ENCODE peak calls at places on chromosomes 5 and 9, in eight cellular contexts. P is heart right ventricle, W is cardiac fibroblast, L is fibroblast of villous mesenchyme, C is colonic mucosa, X is dorsolateral prefrontal cortex, D is tibial nerve, A is AG04450. R is an unnamed sample.

GRCh38 chr5:96387616-96388015 is 45.4 kb downstream of the PCSK1 start:
- DNase-seq in W (no peak), P (no peak), D (no peak), C (no peak), A (no peak), L (peak; percentile 16), X (no peak), R (no peak)

GRCh38 chr9:37969130-37969529 is 65.2 kb upstream of the SLC25A51 start:
- DNase-seq in L (peak; percentile 76), W (peak; percentile 81), X (no peak), A (no peak), D (no peak), C (peak; percentile 94), P (peak; percentile 41), R (no peak)

GRCh38 chr9:93346240-93347112 is 105.0 kb upstream of the FAM120A start:
- DNase-seq in X (peak; percentile 58), L (peak; percentile 10), C (no peak), W (peak; percentile 19), A (no peak), D (no peak), P (peak; percentile 25), R (no peak)

GRCh38 chr5:24094081-24094480 is 550.7 kb downstream of the CDH10 start:
- DNase-seq in L (no peak), A (no peak), X (no peak), D (no peak), C (no peak), W (no peak), P (no peak), R (no peak)

GRCh38 chr9:94165592-94166236 is 81.5 kb downstream of the PTPDC1 start:
- DNase-seq in P (peak; percentile 97), A (peak; percentile 97), X (peak; percentile 100), L (peak; percentile 99), D (peak; percentile 89), W (peak; percentile 100), C (peak; percentile 98), R (peak; percentile 98)

GRCh38 chr5:128174951-128175350 is 91.4 kb downstream of the SLC12A2 start:
- DNase-seq in L (peak; percentile 14), D (no peak), W (peak; percentile 17), A (no peak), P (no peak), X (no peak), C (no peak), R (no peak)

GRCh38 chr5:125914471-125914870 is 508.7 kb upstream of the GRAMD2B start:
- DNase-seq in W (no peak), L (no peak), P (no peak), D (no peak), X (no peak), C (no peak), A (no peak), R (no peak)

GRCh38 chr5:108420182-108420581 is 38.3 kb upstream of the FBXL17 start:
- DNase-seq in D (no peak), X (no peak), C (no peak), P (no peak), W (no peak), A (no peak), L (no peak), R (no peak)

GRCh38 chr9:12604154-12604825 is 88.9 kb upstream of the TYRP1 start:
- DNase-seq in P (no peak), C (no peak), A (no peak), W (peak; percentile 25), L (peak; percentile 8), D (no peak), X (no peak), R (no peak)

GRCh38 chr5:72402381-72402890 is 82.3 kb downstream of the PTCD2 start:
- DNase-seq in W (no peak), A (peak; percentile 33), D (no peak), P (no peak), X (no peak), L (peak; percentile 51), C (no peak), R (no peak)

GRCh38 chr5:85952680-85953079 is 665.1 kb upstream of the COX7C start:
- DNase-seq in D (no peak), A (no peak), P (no peak), X (no peak), W (no peak), L (no peak), C (no peak), R (no peak)

GRCh38 chr5:143425835-143426234 is 22.3 kb upstream of the NR3C1 start:
- DNase-seq in P (no peak), X (no peak), D (no peak), C (no peak), W (no peak), L (no peak), A (no peak), R (no peak)

GRCh38 chr9:130424781-130425310 is 19.9 kb upstream of the ASS1 start:
- DNase-seq in A (no peak), D (no peak), P (no peak), L (no peak), W (no peak), X (no peak), C (no peak), R (no peak)

GRCh38 chr9:97310023-97310422 is 2.6 kb downstream of the CCDC180 start:
- DNase-seq in X (no peak), P (no peak), D (no peak), A (no peak), C (no peak), W (no peak), L (no peak), R (no peak)

GRCh38 chr9:97900103-97900737 is 22.1 kb downstream of the TRMO start:
- DNase-seq in L (peak; percentile 10), P (no peak), A (peak; percentile 15), D (no peak), C (no peak), W (peak; percentile 80), X (no peak), R (no peak)

GRCh38 chr9:17509151-17509550 is 69.7 kb upstream of the SH3GL2 start:
- DNase-seq in D (no peak), W (no peak), P (no peak), X (no peak), L (no peak), C (no peak), A (no peak), R (no peak)

GRCh38 chr5:41508696-41509398 is 1.6 kb downstream of the PLCXD3 start:
- DNase-seq in P (no peak), D (no peak), A (no peak), X (no peak), L (no peak), C (no peak), W (peak; percentile 41), R (no peak)

GRCh38 chr5:79547982-79548381 is 34.0 kb upstream of the HOMER1 start:
- DNase-seq in C (no peak), L (no peak), D (no peak), X (no peak), P (no peak), A (no peak), W (no peak), R (no peak)
- TF ChIP-seq CTCF in C (no peak), L (no peak), D (no peak), X (no peak), P (no peak), A (no peak), W (no peak), R (no peak)

DNA sequence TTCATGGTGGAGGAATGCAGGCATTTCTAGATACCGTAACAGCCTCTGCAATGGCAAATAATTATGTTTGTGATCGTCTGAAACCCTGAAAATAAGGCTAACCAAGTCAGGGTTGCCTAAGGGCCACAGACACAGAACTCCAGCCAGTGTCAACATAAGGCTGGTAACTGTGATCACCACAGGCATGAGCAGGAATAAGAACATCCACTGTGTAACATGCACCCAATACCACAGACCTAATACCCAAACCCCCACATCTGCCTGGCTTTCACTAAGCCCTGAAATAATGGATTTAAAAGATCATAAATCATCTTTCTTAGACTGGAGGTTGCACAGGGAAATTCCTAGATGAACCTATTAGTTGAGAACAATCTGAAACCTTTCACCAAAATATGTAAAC is 394.6 kb downstream of the NFIB start:
- DNase-seq in P (no peak), X (no peak), D (no peak), W (no peak), A (no peak), L (no peak), C (no peak), R (no peak)
- TF ChIP-seq CTCF in P (no peak), X (no peak), D (no peak), W (no peak), A (no peak), L (no peak), C (no peak), R (no peak)

GRCh38 chr9:117625154-117625553 is 79.0 kb upstream of the TLR4 start:
- DNase-seq in A (no peak), C (no peak), X (no peak), L (no peak), D (no peak), P (no peak), W (no peak), R (no peak)

GRCh38 chr9:117624106-117624505 is 80.1 kb upstream of the TLR4 start:
- DNase-seq in L (no peak), A (no peak), D (no peak), C (no peak), P (no peak), W (no peak), X (no peak), R (no peak)

GRCh38 chr9:117616436-117616835 is 87.8 kb upstream of the TLR4 start:
- DNase-seq in X (no peak), C (no peak), L (no peak), D (no peak), P (no peak), A (no peak), W (no peak), R (no peak)

GRCh38 chr9:117622347-117622746 is 81.9 kb upstream of the TLR4 start:
- DNase-seq in L (no peak), C (no peak), D (no peak), X (no peak), W (no peak), P (no peak), A (no peak), R (no peak)
- TF ChIP-seq CTCF in L (no peak), C (no peak), D (no peak), X (no peak), W (peak; percentile 17), P (no peak), A (no peak), R (no peak)

DNA sequence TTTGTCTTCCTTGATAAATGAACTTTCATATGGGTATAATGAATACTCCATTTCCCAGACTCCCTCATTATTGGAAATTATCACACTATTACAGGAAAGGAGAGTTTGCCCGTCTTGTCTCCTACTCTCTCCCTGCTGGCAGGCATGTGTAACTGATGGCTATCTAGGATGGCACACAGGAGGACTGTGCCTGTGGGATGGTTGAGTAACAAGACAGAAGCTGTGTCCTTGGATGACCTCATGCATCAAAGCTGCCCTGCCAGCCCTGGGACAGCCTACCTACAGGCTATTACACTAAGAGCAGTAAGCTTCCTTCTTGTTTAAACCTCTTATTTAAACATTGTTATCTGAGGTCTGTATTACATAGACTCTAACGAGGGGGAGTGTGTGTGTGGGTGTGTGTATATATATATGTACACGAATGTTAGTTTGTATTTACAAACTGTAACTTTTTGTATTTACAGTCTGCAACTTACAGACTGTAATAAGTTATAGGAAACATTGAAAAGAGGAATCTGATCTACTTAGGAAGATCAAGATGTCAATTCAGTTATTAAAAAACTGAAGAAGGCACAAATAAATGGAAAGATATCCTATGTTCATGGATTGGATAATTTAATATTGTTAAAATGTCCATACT is 247.6 kb upstream of the ACO1 start:
- DNase-seq in L (no peak), C (no peak), P (no peak), A (no peak), X (no peak), W (no peak), D (no peak), R (no peak)
- TF ChIP-seq CTCF in L (no peak), C (no peak), P (no peak), A (no peak), X (no peak), W (no peak), D (no peak), R (no peak)

R was measured in activated CD8-positive, alpha-beta T cell treated with anti-CD3 and anti-CD28 coated beads for 36 hours.